ENCODE peak calls at places on chromosomes 16 and 17, in seven cellular contexts. One of them, this sample, is unnamed.

GRCh38 chr16:50273888-50274770 is 7.8 kb downstream of the ADCY7 start:
- DNase-seq in neuronal stem cell: no peak
- DNase-seq in HCT116: no peak
- DNase-seq in GM12878: peak; percentile 64
- DNase-seq in fibroblast of lung: no peak
- DNase-seq in trophoblast cell: no peak
- DNase-seq in GM23248: no peak
- DNase-seq in this sample: no peak

GRCh38 chr17:44918006-44918405 is 2.7 kb upstream of the GFAP start:
- DNase-seq in HCT116: no peak
- DNase-seq in GM23248: no peak
- DNase-seq in trophoblast cell: no peak
- DNase-seq in fibroblast of lung: no peak
- DNase-seq in neuronal stem cell: no peak
- DNase-seq in GM12878: no peak
- DNase-seq in this sample: peak; percentile 41

GRCh38 chr17:45132569-45133463 is 501 bp upstream of the PLCD3 start:
- DNase-seq in fibroblast of lung: peak; percentile 73
- DNase-seq in GM23248: peak; percentile 90
- DNase-seq in neuronal stem cell: peak; percentile 75
- DNase-seq in HCT116: peak; percentile 67
- DNase-seq in GM12878: no peak
- DNase-seq in trophoblast cell: peak; percentile 92
- DNase-seq in this sample: no peak

GRCh38 chr17:45246861-45247428 is 14.9 kb downstream of the SPATA32 start:
- DNase-seq in HCT116: no peak
- DNase-seq in GM12878: no peak
- DNase-seq in fibroblast of lung: peak; percentile 23
- DNase-seq in GM23248: peak; percentile 32
- DNase-seq in trophoblast cell: peak; percentile 27
- DNase-seq in neuronal stem cell: peak; percentile 64
- DNase-seq in this sample: no peak

GRCh38 chr16:1788095-1788707 is 5.3 kb downstream of the IGFALS start:
- DNase-seq in fibroblast of lung: no peak
- DNase-seq in neuronal stem cell: no peak
- DNase-seq in trophoblast cell: no peak
- DNase-seq in GM23248: no peak
- DNase-seq in HCT116: no peak
- DNase-seq in GM12878: no peak
- DNase-seq in this sample: no peak

GRCh38 chr17:55601874-55602364 is 90.7 kb upstream of the SMIM36 start:
- DNase-seq in HCT116: peak; percentile 41
- DNase-seq in GM23248: peak; percentile 74
- DNase-seq in GM12878: no peak
- DNase-seq in fibroblast of lung: no peak
- DNase-seq in trophoblast cell: peak; percentile 39
- DNase-seq in neuronal stem cell: peak; percentile 71
- DNase-seq in this sample: no peak

GRCh38 chr17:73309727-73310555 is 1.9 kb downstream of the CDC42EP4 start:
- DNase-seq in GM23248: peak; percentile 58
- DNase-seq in neuronal stem cell: peak; percentile 67
- DNase-seq in HCT116: no peak
- DNase-seq in GM12878: no peak
- DNase-seq in trophoblast cell: no peak
- DNase-seq in fibroblast of lung: no peak
- DNase-seq in this sample: no peak

GRCh38 chr16:48583075-48584065 is 26.6 kb downstream of the N4BP1 start:
- DNase-seq in fibroblast of lung: peak; percentile 79
- DNase-seq in trophoblast cell: peak; percentile 71
- DNase-seq in HCT116: no peak
- DNase-seq in GM12878: no peak
- DNase-seq in GM23248: peak; percentile 66
- DNase-seq in neuronal stem cell: no peak
- DNase-seq in this sample: no peak

GRCh38 chr17:65011047-65011446 is 45.5 kb downstream of the GNA13 start:
- DNase-seq in neuronal stem cell: no peak
- DNase-seq in trophoblast cell: no peak
- DNase-seq in fibroblast of lung: no peak
- DNase-seq in GM12878: no peak
- DNase-seq in GM23248: no peak
- DNase-seq in HCT116: no peak
- DNase-seq in this sample: no peak

GRCh38 chr17:39729280-39729851 is 966 bp downstream of the MIEN1 start:
- DNase-seq in HCT116: no peak
- DNase-seq in GM12878: no peak
- DNase-seq in trophoblast cell: peak; percentile 53
- DNase-seq in GM23248: peak; percentile 32
- DNase-seq in fibroblast of lung: no peak
- DNase-seq in neuronal stem cell: no peak
- DNase-seq in this sample: no peak

GRCh38 chr16:65532218-65532617 is 410.4 kb upstream of the CDH11 start:
- DNase-seq in GM23248: peak; percentile 40
- DNase-seq in neuronal stem cell: no peak
- DNase-seq in GM12878: no peak
- DNase-seq in HCT116: no peak
- DNase-seq in fibroblast of lung: no peak
- DNase-seq in trophoblast cell: no peak
- DNase-seq in this sample: no peak

GRCh38 chr17:44807817-44808155 is 22.3 kb downstream of the GJC1 start:
- DNase-seq in fibroblast of lung: no peak
- DNase-seq in neuronal stem cell: no peak
- DNase-seq in HCT116: no peak
- DNase-seq in trophoblast cell: no peak
- DNase-seq in GM23248: peak; percentile 43
- DNase-seq in GM12878: no peak
- DNase-seq in this sample: no peak

GRCh38 chr17:55134486-55135157 is 130.1 kb upstream of the HLF start:
- DNase-seq in fibroblast of lung: peak; percentile 7
- DNase-seq in trophoblast cell: no peak
- DNase-seq in HCT116: no peak
- DNase-seq in GM23248: peak; percentile 51
- DNase-seq in GM12878: no peak
- DNase-seq in neuronal stem cell: no peak
- DNase-seq in this sample: no peak

GRCh38 chr16:56190903-56191806 is at the start of gene GNAO1:
- DNase-seq in GM23248: peak; percentile 62
- DNase-seq in fibroblast of lung: peak; percentile 56
- DNase-seq in trophoblast cell: peak; percentile 79
- DNase-seq in HCT116: no peak
- DNase-seq in neuronal stem cell: peak; percentile 69
- DNase-seq in GM12878: no peak
- DNase-seq in this sample: no peak

GRCh38 chr16:61858996-61859395 is 177.2 kb downstream of the CDH8 start:
- DNase-seq in neuronal stem cell: no peak
- DNase-seq in GM23248: peak; percentile 39
- DNase-seq in GM12878: no peak
- DNase-seq in HCT116: no peak
- DNase-seq in trophoblast cell: peak; percentile 57
- DNase-seq in fibroblast of lung: peak; percentile 53
- DNase-seq in this sample: no peak

GRCh38 chr16:35637683-35638082 is 2178.3 kb downstream of the TP53TG3F start:
- DNase-seq in HCT116: no peak
- DNase-seq in GM12878: no peak
- DNase-seq in GM23248: no peak
- DNase-seq in trophoblast cell: no peak
- DNase-seq in fibroblast of lung: no peak
- DNase-seq in neuronal stem cell: no peak
- DNase-seq in this sample: no peak

GRCh38 chr17:42531455-42532354 is 4.3 kb upstream of the NAGLU start:
- DNase-seq in neuronal stem cell: no peak
- DNase-seq in fibroblast of lung: peak; percentile 45
- DNase-seq in trophoblast cell: peak; percentile 82
- DNase-seq in GM23248: peak; percentile 81
- DNase-seq in HCT116: no peak
- DNase-seq in GM12878: no peak
- DNase-seq in this sample: no peak

GRCh38 chr16:21685034-21685455 is 21.3 kb downstream of the OTOA start:
- DNase-seq in fibroblast of lung: no peak
- DNase-seq in HCT116: no peak
- DNase-seq in GM23248: no peak
- DNase-seq in neuronal stem cell: peak; percentile 40
- DNase-seq in trophoblast cell: no peak
- DNase-seq in GM12878: no peak
- DNase-seq in this sample: no peak

GRCh38 chr17:5468075-5468473 is 708 bp downstream of the DHX33 start:
- DNase-seq in fibroblast of lung: no peak
- DNase-seq in neuronal stem cell: no peak
- DNase-seq in GM12878: no peak
- DNase-seq in HCT116: no peak
- DNase-seq in trophoblast cell: no peak
- DNase-seq in GM23248: no peak
- DNase-seq in this sample: no peak
- H2AFZ ChIP-seq in fibroblast of lung: peak overlapping the region; percentile 82
- H2AFZ ChIP-seq in neuronal stem cell: peak overlapping the region; percentile 98
- H2AFZ ChIP-seq in GM12878: peak overlapping the region; percentile 62
- H2AFZ ChIP-seq in HCT116: no peak overlapping the region
- H2AFZ ChIP-seq in trophoblast cell: peak overlapping the region; percentile 57
- H2AFZ ChIP-seq in GM23248: peak overlapping the region; percentile 100
- H2AFZ ChIP-seq in this sample: peak overlapping the region; percentile 88

DNA sequence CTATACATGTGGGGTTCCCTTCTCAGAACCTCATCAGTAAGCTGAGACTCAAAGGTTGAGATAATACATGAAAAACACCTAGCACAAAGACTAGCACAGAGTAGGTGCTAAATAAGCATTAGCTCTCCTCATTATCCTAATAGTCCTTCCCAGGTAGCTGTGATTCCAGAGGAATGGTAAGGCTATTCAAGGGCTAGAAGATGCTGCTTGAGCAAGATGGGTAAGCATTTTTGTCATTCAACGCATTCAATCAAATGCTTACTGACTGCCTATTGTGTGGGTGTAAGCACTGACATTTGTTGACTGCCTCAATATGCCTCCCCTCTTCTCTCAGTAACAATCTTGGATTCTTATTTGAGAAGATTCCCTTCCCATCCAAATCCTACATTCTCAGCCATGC is 4.0 kb downstream of the SUPT4H1 start:
- DNase-seq in HCT116: no peak
- DNase-seq in GM23248: no peak
- DNase-seq in fibroblast of lung: no peak
- DNase-seq in neuronal stem cell: no peak
- DNase-seq in trophoblast cell: no peak
- DNase-seq in GM12878: no peak
- DNase-seq in this sample: no peak
- H3K9ac ChIP-seq in HCT116: no peak overlapping the region
- H3K9ac ChIP-seq in GM23248: no peak overlapping the region
- H3K9ac ChIP-seq in fibroblast of lung: no peak overlapping the region
- H3K9ac ChIP-seq in neuronal stem cell: no peak overlapping the region
- H3K9ac ChIP-seq in trophoblast cell: no peak overlapping the region
- H3K9ac ChIP-seq in GM12878: no peak overlapping the region
- H3K9ac ChIP-seq in this sample: no peak overlapping the region

DNA sequence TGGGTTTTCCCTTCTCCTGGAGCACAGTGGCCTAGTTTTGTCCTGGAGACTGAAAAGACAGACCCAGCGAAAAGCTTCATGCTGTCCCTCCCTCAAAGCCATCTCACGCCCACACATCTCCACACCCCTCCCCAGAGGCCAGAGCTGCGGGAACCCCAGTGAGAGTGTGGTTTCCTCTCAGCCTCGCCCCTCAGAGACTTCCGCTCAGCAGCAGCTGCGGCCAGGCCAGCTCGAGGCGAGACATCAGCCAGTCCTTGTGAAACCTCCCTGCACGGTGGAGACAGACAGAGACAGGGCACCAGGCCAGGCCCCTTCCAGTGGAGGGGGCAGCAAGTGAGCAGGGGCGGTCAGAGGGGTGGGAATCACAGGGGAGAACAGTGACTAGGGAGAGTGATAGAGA is 77.0 kb upstream of the TNRC6C start:
- DNase-seq in neuronal stem cell: no peak
- DNase-seq in HCT116: no peak
- DNase-seq in GM23248: peak; percentile 78
- DNase-seq in fibroblast of lung: peak; percentile 83
- DNase-seq in GM12878: peak; percentile 89
- DNase-seq in trophoblast cell: peak; percentile 20
- DNase-seq in this sample: no peak
- H3K4me3 ChIP-seq in neuronal stem cell: no peak overlapping the region
- H3K4me3 ChIP-seq in HCT116: no peak overlapping the region
- H3K4me3 ChIP-seq in GM23248: no peak overlapping the region
- H3K4me3 ChIP-seq in fibroblast of lung: no peak overlapping the region
- H3K4me3 ChIP-seq in GM12878: peak overlapping the region; percentile 4
- H3K4me3 ChIP-seq in trophoblast cell: peak overlapping the region; percentile 25
- H3K4me3 ChIP-seq in this sample: no peak overlapping the region

GRCh38 chr17:49195746-49196145 is 14.6 kb downstream of the GNGT2 start:
- DNase-seq in neuronal stem cell: no peak
- DNase-seq in GM23248: no peak
- DNase-seq in trophoblast cell: no peak
- DNase-seq in fibroblast of lung: no peak
- DNase-seq in HCT116: no peak
- DNase-seq in GM12878: no peak
- DNase-seq in this sample: no peak

GRCh38 chr17:49191917-49192741 is 18.2 kb downstream of the GNGT2 start:
- DNase-seq in HCT116: peak; percentile 89
- DNase-seq in neuronal stem cell: peak; percentile 90
- DNase-seq in trophoblast cell: peak; percentile 97
- DNase-seq in fibroblast of lung: peak; percentile 79
- DNase-seq in GM23248: peak; percentile 90
- DNase-seq in GM12878: peak; percentile 77
- DNase-seq in this sample: peak; percentile 70

GRCh38 chr17:49193513-49194296 is 16.7 kb downstream of the GNGT2 start:
- DNase-seq in HCT116: peak; percentile 33
- DNase-seq in GM12878: peak; percentile 98
- DNase-seq in neuronal stem cell: peak; percentile 52
- DNase-seq in trophoblast cell: peak; percentile 51
- DNase-seq in GM23248: peak; percentile 70
- DNase-seq in fibroblast of lung: peak; percentile 77
- DNase-seq in this sample: peak; percentile 65

GRCh38 chr17:49196520-49196919 is 13.9 kb downstream of the GNGT2 start:
- DNase-seq in trophoblast cell: no peak
- DNase-seq in GM12878: no peak
- DNase-seq in fibroblast of lung: no peak
- DNase-seq in HCT116: no peak
- DNase-seq in neuronal stem cell: no peak
- DNase-seq in GM23248: no peak
- DNase-seq in this sample: no peak

DNA sequence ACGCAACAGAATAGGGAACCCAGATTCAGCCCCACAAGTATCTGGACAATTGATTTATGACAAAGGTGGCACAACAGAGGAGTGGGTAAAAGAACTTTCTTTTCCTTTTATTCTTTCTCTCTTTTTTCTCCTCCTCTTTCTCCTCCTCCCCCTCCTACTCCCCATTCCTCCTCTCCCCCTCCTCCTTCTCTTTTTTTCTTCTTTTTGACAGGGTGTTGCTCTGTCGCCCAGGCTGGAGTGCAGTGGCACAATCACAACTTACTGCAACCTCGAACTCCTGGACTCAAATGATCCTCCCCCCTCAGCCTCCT is 16.1 kb downstream of the GNGT2 start:
- DNase-seq in HCT116: no peak
- DNase-seq in trophoblast cell: no peak
- DNase-seq in neuronal stem cell: no peak
- DNase-seq in GM23248: no peak
- DNase-seq in fibroblast of lung: no peak
- DNase-seq in GM12878: no peak
- DNase-seq in this sample: no peak
- H2AFZ ChIP-seq in HCT116: peak overlapping the region; percentile 72
- H2AFZ ChIP-seq in trophoblast cell: no peak overlapping the region
- H2AFZ ChIP-seq in neuronal stem cell: peak overlapping the region; percentile 99
- H2AFZ ChIP-seq in GM23248: peak overlapping the region; percentile 93
- H2AFZ ChIP-seq in fibroblast of lung: no peak overlapping the region
- H2AFZ ChIP-seq in GM12878: no peak overlapping the region
- H2AFZ ChIP-seq in this sample: no peak overlapping the region